ENCODE peak calls at places on chromosomes 7 and 10, in five cellular contexts. T is K562, G is HCT116, R is HepG2, E is GM12878. J is an unnamed sample.

GRCh38 chr7:30692438-30692837 is 10.2 kb upstream of the CRHR2 start:
- DNase-seq in T (no peak), G (no peak), R (no peak), E (no peak), J (no peak)

GRCh38 chr10:97830064-97830463 is 19.6 kb upstream of the GOLGA7B start:
- DNase-seq in T (no peak), G (no peak), R (no peak), E (no peak), J (no peak)

GRCh38 chr10:154348-154747 is 19.1 kb downstream of the ZMYND11 start:
- DNase-seq in T (no peak), G (no peak), R (no peak), E (no peak), J (no peak)

GRCh38 chr10:78432582-78432981 is 398.9 kb downstream of the RPS24 start:
- DNase-seq in T (no peak), G (no peak), R (peak), E (no peak), J (no peak)

GRCh38 chr10:78813526-78814429 is 255.0 kb upstream of the ZMIZ1 start:
- DNase-seq in T (no peak), G (no peak), R (no peak), E (no peak), J (no peak)

GRCh38 chr10:25209618-25210017 is 34.8 kb downstream of the GPR158 start:
- DNase-seq in T (no peak), G (no peak), R (no peak), E (no peak), J (no peak)

GRCh38 chr7:41930538-41931262 is 227.8 kb upstream of the INHBA start:
- DNase-seq in T (no peak), G (no peak), R (no peak), E (no peak), J (no peak)

GRCh38 chr7:157543276-157543675 is 206.5 kb downstream of the DNAJB6 start:
- DNase-seq in T (no peak), G (no peak), R (no peak), E (no peak), J (no peak)

GRCh38 chr10:86365346-86366032 is 1.1 kb downstream of the GRID1 start:
- DNase-seq in T (no peak), G (no peak), R (no peak), E (no peak), J (peak)

GRCh38 chr10:125824736-125825135 is 1.4 kb downstream of the BCCIP start:
- DNase-seq in T (no peak), G (no peak), R (no peak), E (no peak), J (no peak)

GRCh38 chr7:33874943-33875342 is 30.4 kb upstream of the BMPER start:
- DNase-seq in T (no peak), G (no peak), R (no peak), E (no peak), J (no peak)

GRCh38 chr7:11819947-11820346 is 12.1 kb downstream of the THSD7A start:
- DNase-seq in T (no peak), G (no peak), R (no peak), E (no peak), J (no peak)

GRCh38 chr7:66247387-66248078 is 42.4 kb downstream of the TPST1 start:
- DNase-seq in T (no peak), G (no peak), R (no peak), E (no peak), J (no peak)

GRCh38 chr10:123309740-123310139 is 155.5 kb downstream of the BUB3 start:
- DNase-seq in T (no peak), G (no peak), R (no peak), E (no peak), J (no peak)

GRCh38 chr7:47786557-47787248 is 161.6 kb downstream of the PKD1L1 start:
- DNase-seq in T (no peak), G (peak), R (peak), E (no peak), J (peak)

GRCh38 chr7:101058355-101058754 is 26.9 kb upstream of the TRIM56 start:
- DNase-seq in T (peak), G (peak), R (peak), E (no peak), J (no peak)

GRCh38 chr7:85274452-85274851 is 87.6 kb upstream of the SEMA3D start:
- DNase-seq in T (no peak), G (no peak), R (no peak), E (no peak), J (no peak)

GRCh38 chr7:21941570-21942224 is 4.0 kb downstream of the CDCA7L start:
- DNase-seq in T (no peak), G (no peak), R (no peak), E (peak), J (no peak)

GRCh38 chr7:30309842-30310435 is 25.5 kb downstream of the ZNRF2 start:
- DNase-seq in T (no peak), G (no peak), R (no peak), E (no peak), J (no peak)

GRCh38 chr7:121107923-121108498 is 119.5 kb downstream of the CPED1 start:
- DNase-seq in T (peak), G (peak), R (peak), E (peak), J (no peak)

GRCh38 chr10:20745556-20745955 is 151.6 kb downstream of the NEBL start:
- DNase-seq in T (no peak), G (no peak), R (no peak), E (no peak), J (no peak)

GRCh38 chr10:69057261-69057950 is 30.5 kb upstream of the SRGN start:
- DNase-seq in T (no peak), G (no peak), R (peak), E (no peak), J (peak)

GRCh38 chr7:155457544-155458316 is at the start of gene EN2:
- DNase-seq in T (peak), G (no peak), R (no peak), E (no peak), J (no peak)

GRCh38 chr10:89327803-89328441 is at the start of gene IFIT3:
- DNase-seq in T (peak), G (peak), R (peak), E (peak), J (no peak)

DNA sequence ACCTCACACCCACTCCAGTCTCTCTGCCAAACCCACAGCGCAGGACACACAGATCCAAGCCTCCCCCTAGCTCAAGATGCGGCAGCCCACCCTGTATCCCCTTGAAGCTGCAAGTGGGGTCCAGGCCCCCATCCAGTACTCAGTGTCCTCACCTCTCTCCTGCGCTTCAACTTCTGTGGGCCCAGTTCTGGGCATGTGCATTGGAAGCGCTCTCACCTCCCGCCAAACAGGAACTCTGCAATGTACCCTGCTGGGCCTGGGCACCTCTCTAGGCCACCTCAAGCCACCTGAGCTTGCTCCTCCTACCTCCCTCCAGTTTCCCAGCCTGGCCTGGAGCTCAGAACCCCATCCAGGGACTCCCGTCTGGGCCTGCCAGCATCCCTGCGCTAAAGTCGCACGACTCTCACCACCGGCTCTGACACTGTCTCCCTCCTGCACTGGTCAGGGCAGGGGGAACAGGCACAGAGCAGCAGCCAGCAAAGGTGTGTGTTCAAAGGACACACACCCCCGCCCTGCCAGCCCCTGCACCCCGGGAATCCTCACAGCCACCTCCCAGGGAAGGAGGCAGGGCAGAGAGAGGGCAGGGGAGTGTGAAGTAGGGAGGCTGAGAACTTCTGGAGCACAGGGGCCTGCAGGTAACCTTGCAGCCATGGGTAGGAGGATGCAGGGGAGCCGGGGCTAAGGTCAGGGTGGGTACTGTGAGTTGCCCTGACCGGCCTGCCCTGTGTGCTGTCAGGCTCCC is 51.7 kb upstream of the MSMB start:
- DNase-seq in T (no peak), G (no peak), R (no peak), E (no peak), J (no peak)
- TF ChIP-seq SRF in T (no peak), G (no peak), R (no peak), E (no peak), J (no peak)

DNA sequence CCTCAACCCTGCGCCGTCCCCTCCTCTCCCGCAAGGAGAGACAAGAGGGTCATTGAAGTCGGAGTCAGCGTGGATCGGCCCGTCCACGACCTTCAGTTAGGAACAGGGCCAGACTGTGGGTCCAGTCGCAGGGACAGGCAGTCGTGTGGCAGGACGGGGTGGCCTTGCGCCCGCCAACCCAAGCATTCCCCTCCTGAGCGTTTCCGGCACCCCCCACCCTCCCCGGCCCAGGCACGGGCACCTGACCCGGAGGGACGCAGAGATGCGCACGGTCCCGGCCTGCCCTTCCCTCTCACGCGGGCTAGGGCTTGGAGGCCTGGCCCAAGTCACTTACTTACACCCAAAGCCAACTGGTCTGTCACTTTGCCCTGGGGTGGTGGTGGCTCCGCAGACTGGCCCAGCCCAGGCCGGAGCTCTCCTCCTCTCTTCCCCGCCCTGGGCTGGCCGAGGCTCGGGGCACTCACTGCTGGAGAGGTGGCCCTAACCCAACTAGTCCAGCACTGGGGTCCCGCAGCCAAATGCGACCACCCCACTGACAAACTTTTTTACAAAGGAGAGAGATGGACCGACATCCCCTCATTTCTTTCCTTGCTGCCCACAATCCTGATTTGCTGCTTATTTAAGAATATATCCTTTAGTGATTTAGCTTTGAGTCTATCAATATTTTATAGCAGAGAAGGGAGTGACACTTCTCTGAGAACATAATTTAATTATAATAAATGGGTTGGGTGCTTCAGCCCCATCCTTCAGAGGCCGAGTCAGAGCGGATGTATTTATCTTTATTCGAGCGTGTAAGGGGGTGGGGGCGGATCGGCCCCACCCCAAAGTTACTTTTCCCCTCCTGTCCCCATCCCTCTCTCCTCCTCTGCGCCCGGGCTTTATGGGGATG is 1.2 kb upstream of the UNCX start:
- DNase-seq in T (no peak), G (no peak), R (no peak), E (no peak), J (no peak)
- TF ChIP-seq SRF in T (no peak), G (no peak), R (no peak), E (no peak), J (no peak)

GRCh38 chr10:112605063-112605462 is 158.0 kb downstream of the VTI1A start:
- DNase-seq in T (no peak), G (no peak), R (no peak), E (no peak), J (no peak)
- TF ChIP-seq SRF in T (no peak), G (no peak), R (no peak), E (no peak), J (no peak)

GRCh38 chr10:62830577-62831122 is 14.5 kb upstream of the EGR2 start:
- DNase-seq in T (no peak), G (no peak), R (no peak), E (no peak), J (no peak)

GRCh38 chr10:62826275-62826674 is 10.1 kb upstream of the EGR2 start:
- DNase-seq in T (no peak), G (no peak), R (no peak), E (no peak), J (no peak)

GRCh38 chr10:62829622-62830021 is 13.5 kb upstream of the EGR2 start:
- DNase-seq in T (no peak), G (no peak), R (no peak), E (no peak), J (no peak)

GRCh38 chr10:62831346-62831745 is 15.2 kb upstream of the EGR2 start:
- DNase-seq in T (no peak), G (no peak), R (no peak), E (no peak), J (no peak)
- TF ChIP-seq SRF in T (no peak), G (no peak), R (no peak), E (peak), J (no peak)

GRCh38 chr7:28369523-28369922 is 42.8 kb upstream of the CREB5 start:
- DNase-seq in T (no peak), G (no peak), R (no peak), E (no peak), J (no peak)

GRCh38 chr7:28358423-28358868 is 53.9 kb upstream of the CREB5 start:
- DNase-seq in T (no peak), G (peak), R (no peak), E (no peak), J (peak)

GRCh38 chr7:28362812-28363211 is 49.5 kb upstream of the CREB5 start:
- DNase-seq in T (no peak), G (no peak), R (no peak), E (no peak), J (no peak)

GRCh38 chr7:28360739-28361138 is 51.6 kb upstream of the CREB5 start:
- DNase-seq in T (no peak), G (no peak), R (no peak), E (no peak), J (no peak)

DNA sequence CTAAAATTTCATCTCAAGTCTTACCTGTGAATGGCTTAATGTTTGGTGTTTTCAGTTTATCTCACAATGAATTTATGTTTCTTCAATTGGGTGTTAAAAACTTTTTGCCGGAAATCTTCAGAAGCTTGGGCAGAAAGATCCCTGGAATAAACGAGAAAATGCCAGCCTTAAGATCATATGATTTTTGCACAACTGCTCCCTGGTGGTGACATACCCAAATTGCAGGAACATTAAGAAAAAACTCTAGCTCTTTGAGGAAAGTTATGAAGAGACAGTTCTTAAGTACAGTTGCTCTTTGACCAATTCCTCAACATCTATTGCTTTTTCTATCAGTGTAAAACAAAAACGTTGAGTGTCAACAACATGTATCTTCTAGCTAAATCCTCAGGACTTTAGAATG is 48.2 kb upstream of the CREB5 start:
- DNase-seq in T (peak), G (no peak), R (no peak), E (no peak), J (no peak)
- TF ChIP-seq SRF in T (no peak), G (no peak), R (no peak), E (no peak), J (no peak)

GRCh38 chr10:121302541-121303180 is 295.6 kb downstream of the FGFR2 start:
- DNase-seq in T (no peak), G (no peak), R (no peak), E (no peak), J (no peak)
- TF ChIP-seq SRF in T (no peak), G (no peak), R (no peak), E (no peak), J (no peak)

GRCh38 chr10:67385566-67385965 is 310.4 kb downstream of the CTNNA3 start:
- DNase-seq in T (no peak), G (no peak), R (no peak), E (no peak), J (no peak)

GRCh38 chr10:67386260-67386659 is 309.7 kb downstream of the CTNNA3 start:
- DNase-seq in T (no peak), G (no peak), R (no peak), E (no peak), J (no peak)

DNA sequence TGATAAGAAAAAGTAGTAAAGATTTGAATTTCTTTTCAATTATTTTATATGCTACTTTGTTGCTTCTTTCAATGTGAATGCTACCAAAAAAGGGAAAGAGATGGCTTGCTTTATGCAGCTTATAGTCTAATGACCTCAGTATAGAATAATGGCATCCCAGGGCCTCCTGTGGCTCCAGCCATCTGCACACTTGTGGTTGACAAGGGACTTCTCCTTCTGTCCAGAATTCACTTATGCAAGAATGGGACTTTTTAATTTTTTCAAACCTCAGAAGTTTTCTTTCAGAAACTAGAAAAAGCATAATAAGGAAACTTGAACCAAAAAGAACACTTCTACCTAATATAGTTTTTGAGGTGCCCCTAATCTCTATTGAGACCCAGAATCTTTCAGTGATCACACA is 310.9 kb downstream of the CTNNA3 start:
- DNase-seq in T (no peak), G (no peak), R (no peak), E (no peak), J (no peak)
- TF ChIP-seq SRF in T (no peak), G (no peak), R (no peak), E (no peak), J (no peak)

J was measured in H1.